ENCODE peak calls at places on chromosome 22, in seven cellular contexts. O, Q, C, H, I, B and X are unnamed samples. For H3K4me1, the result is how much of the 10 kb centered on the place peaks cover.

GRCh38 chr22:50218996-50219727 is 18.4 kb downstream of the SELENOO start:
- DNase-seq in O (peak), B (peak), Q (no peak), I (peak), H (peak), C (peak), X (no peak)

GRCh38 chr22:17601031-17601430 is 27.5 kb downstream of the ATP6V1E1 start:
- DNase-seq in I (no peak), H (peak), B (no peak), C (no peak), O (no peak), Q (no peak), X (no peak)

GRCh38 chr22:23806837-23807236 is 20.1 kb downstream of the SMARCB1 start:
- DNase-seq in H (no peak), O (no peak), B (no peak), Q (no peak), C (no peak), I (no peak), X (no peak)

GRCh38 chr22:32909561-32910348 is 108.2 kb downstream of the TIMP3 start:
- DNase-seq in C (no peak), B (no peak), I (no peak), O (no peak), Q (no peak), H (no peak), X (no peak)

GRCh38 chr22:23137905-23138520 is 3.8 kb downstream of the RSPH14 start:
- DNase-seq in I (no peak), B (no peak), Q (peak), C (no peak), O (no peak), H (no peak), X (no peak)

GRCh38 chr22:26527167-26527566 is 14.9 kb upstream of the TFIP11 start:
- DNase-seq in C (no peak), H (no peak), O (no peak), I (no peak), B (no peak), Q (no peak), X (no peak)

GRCh38 chr22:25942126-25942988 is 200.4 kb downstream of the MYO18B start:
- DNase-seq in B (no peak), I (no peak), H (no peak), O (no peak), C (no peak), Q (no peak), X (no peak)

GRCh38 chr22:20155330-20156041 is 4.6 kb upstream of the CCDC188 start:
- DNase-seq in H (peak), B (peak), O (no peak), I (no peak), Q (no peak), C (peak), X (no peak)

GRCh38 chr22:50460942-50461341 is 13.9 kb downstream of the SBF1 start:
- DNase-seq in I (no peak), C (no peak), O (no peak), B (no peak), Q (no peak), H (no peak), X (no peak)

GRCh38 chr22:23708270-23708669 is 17.5 kb downstream of the RGL4 start:
- DNase-seq in B (no peak), I (no peak), Q (no peak), C (no peak), H (no peak), O (no peak), X (no peak)

GRCh38 chr22:49373289-49373666 is 454.4 kb downstream of the BRD1 start:
- DNase-seq in H (no peak), O (no peak), I (no peak), B (no peak), C (no peak), Q (no peak), X (no peak)

GRCh38 chr22:38843201-38843715 is 570 bp downstream of the NPTXR start:
- DNase-seq in C (peak), B (peak), I (no peak), Q (no peak), O (peak), H (peak), X (peak)

GRCh38 chr22:40705918-40706682 is 26.8 kb downstream of the MCHR1 start:
- DNase-seq in C (no peak), B (no peak), H (no peak), O (no peak), I (no peak), Q (no peak), X (no peak)

GRCh38 chr22:32323513-32324164 is 34.0 kb upstream of the RFPL3 start:
- DNase-seq in H (no peak), I (no peak), Q (no peak), C (no peak), O (no peak), B (no peak), X (no peak)

GRCh38 chr22:25637672-25638071 is 73.2 kb downstream of the GRK3 start:
- DNase-seq in B (no peak), H (no peak), C (no peak), O (no peak), I (no peak), Q (no peak), X (no peak)

GRCh38 chr22:26642465-26643367 is 14.7 kb upstream of the MIAT start:
- DNase-seq in B (no peak), Q (no peak), C (peak), I (no peak), H (no peak), O (no peak), X (no peak)

GRCh38 chr22:50192056-50192824 is 6.5 kb downstream of the TRABD start:
- DNase-seq in B (no peak), C (no peak), H (no peak), O (no peak), I (no peak), Q (no peak), X (no peak)

GRCh38 chr22:49968313-49968830 is 7.8 kb downstream of the PIM3 start:
- DNase-seq in I (no peak), B (no peak), H (peak), O (no peak), C (no peak), Q (no peak), X (no peak)

GRCh38 chr22:18065256-18065655 is 12.5 kb upstream of the PEX26 start:
- DNase-seq in Q (no peak), C (no peak), B (no peak), H (no peak), O (no peak), I (no peak), X (no peak)

GRCh38 chr22:29268511-29269229 is 602 bp downstream of the EWSR1 start:
- DNase-seq in I (peak), Q (no peak), C (peak), O (no peak), B (peak), H (peak), X (no peak)

GRCh38 chr22:42077486-42078125 is 1.9 kb upstream of the SMDT1 start:
- DNase-seq in I (no peak), C (no peak), Q (no peak), O (no peak), H (no peak), B (no peak), X (no peak)
- H3K9ac ChIP-seq in I (no peak), C (no peak), Q (no peak), O (no peak), H (no peak), B (no peak), X (no peak)

GRCh38 chr22:30420401-30421178 is 5.0 kb upstream of the MTFP1 start:
- DNase-seq in I (no peak), Q (no peak), C (no peak), B (no peak), O (no peak), H (no peak), X (no peak)

GRCh38 chr22:30423959-30424380 is 1.6 kb upstream of the MTFP1 start:
- DNase-seq in I (peak), H (peak), B (peak), O (peak), Q (peak), C (peak), X (peak)

GRCh38 chr22:30423296-30423958 is 2.1 kb upstream of the MTFP1 start:
- DNase-seq in Q (no peak), B (no peak), C (peak), I (no peak), H (no peak), O (no peak), X (no peak)

GRCh38 chr22:30422481-30423295 is 2.9 kb upstream of the MTFP1 start:
- DNase-seq in O (peak), H (no peak), Q (no peak), B (peak), I (peak), C (peak), X (peak)

GRCh38 chr22:30421695-30422480 is 3.7 kb upstream of the MTFP1 start:
- DNase-seq in B (peak), O (no peak), Q (no peak), C (peak), H (no peak), I (no peak), X (no peak)
- H3K4me1 ChIP-seq in B (half or more), O (under half), Q (under half), C (under half), H (under half), I (half or more), X (under half)

GRCh38 chr22:43876866-43877509 is 14.7 kb upstream of the SULT4A1 start:
- DNase-seq in H (no peak), O (no peak), Q (no peak), C (no peak), I (no peak), B (no peak), X (no peak)
- TF ChIP-seq YY1 in H (no peak), O (no peak), Q (no peak), C (no peak), I (no peak), B (no peak), X (no peak)

GRCh38 chr22:42305967-42306366 is 35.5 kb upstream of the TCF20 start:
- DNase-seq in Q (no peak), C (no peak), O (no peak), I (no peak), B (no peak), H (no peak), X (no peak)

GRCh38 chr22:42310301-42310981 is 40.0 kb upstream of the TCF20 start:
- DNase-seq in B (no peak), Q (no peak), O (no peak), C (no peak), H (no peak), I (no peak), X (no peak)

GRCh38 chr22:42309865-42310264 is 39.4 kb upstream of the TCF20 start:
- DNase-seq in H (no peak), Q (no peak), O (no peak), I (no peak), B (no peak), C (no peak), X (no peak)

GRCh38 chr22:42307806-42308563 is 37.5 kb upstream of the TCF20 start:
- DNase-seq in C (no peak), Q (no peak), I (no peak), O (no peak), B (no peak), H (peak), X (no peak)

DNA sequence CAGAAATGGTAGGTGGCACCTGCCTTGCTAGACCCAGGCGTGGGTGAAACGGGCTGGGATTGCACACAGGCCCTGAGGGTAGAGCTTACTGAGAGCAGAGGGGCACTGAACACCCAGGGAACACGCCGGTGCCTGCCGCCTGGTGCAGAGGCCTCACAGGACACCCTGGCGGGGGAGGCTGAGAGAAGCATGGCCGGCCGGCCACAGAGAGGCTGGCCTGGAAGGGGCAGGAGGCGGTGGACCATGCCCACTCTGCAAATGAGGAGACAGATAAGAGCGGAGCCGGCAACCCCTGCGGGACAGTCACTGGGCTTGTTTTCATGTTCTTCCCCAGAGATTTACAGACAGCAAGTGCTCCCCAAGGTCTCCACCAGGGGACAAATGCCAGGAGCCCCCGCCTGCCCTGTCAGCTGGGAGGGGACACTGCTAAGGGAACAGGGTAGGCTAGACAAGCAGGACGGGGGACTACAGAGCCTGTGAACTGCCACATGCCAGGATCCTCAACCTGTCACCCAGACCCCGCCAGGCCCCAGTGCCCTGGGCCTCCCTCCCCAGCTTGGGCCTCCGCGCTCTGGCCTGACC is 38.5 kb upstream of the TCF20 start:
- DNase-seq in C (no peak), Q (no peak), B (peak), I (no peak), O (no peak), H (peak), X (no peak)
- H3K9ac ChIP-seq in C (no peak), Q (no peak), B (no peak), I (no peak), O (no peak), H (no peak), X (no peak)

GRCh38 chr22:37805878-37806277 is 1.9 kb upstream of the GCAT start:
- DNase-seq in Q (no peak), H (no peak), I (no peak), O (no peak), C (no peak), B (no peak), X (no peak)

GRCh38 chr22:37804886-37805857 is 2.6 kb upstream of the GCAT start:
- DNase-seq in Q (no peak), B (peak), O (no peak), H (peak), C (no peak), I (peak), X (no peak)

GRCh38 chr22:37808294-37808657 is 542 bp downstream of the GCAT start:
- DNase-seq in B (no peak), Q (no peak), H (no peak), O (no peak), C (no peak), I (no peak), X (no peak)

GRCh38 chr22:37807410-37808293 is at the start of gene GCAT:
- DNase-seq in B (peak), Q (peak), H (peak), C (peak), I (peak), O (peak), X (peak)

DNA sequence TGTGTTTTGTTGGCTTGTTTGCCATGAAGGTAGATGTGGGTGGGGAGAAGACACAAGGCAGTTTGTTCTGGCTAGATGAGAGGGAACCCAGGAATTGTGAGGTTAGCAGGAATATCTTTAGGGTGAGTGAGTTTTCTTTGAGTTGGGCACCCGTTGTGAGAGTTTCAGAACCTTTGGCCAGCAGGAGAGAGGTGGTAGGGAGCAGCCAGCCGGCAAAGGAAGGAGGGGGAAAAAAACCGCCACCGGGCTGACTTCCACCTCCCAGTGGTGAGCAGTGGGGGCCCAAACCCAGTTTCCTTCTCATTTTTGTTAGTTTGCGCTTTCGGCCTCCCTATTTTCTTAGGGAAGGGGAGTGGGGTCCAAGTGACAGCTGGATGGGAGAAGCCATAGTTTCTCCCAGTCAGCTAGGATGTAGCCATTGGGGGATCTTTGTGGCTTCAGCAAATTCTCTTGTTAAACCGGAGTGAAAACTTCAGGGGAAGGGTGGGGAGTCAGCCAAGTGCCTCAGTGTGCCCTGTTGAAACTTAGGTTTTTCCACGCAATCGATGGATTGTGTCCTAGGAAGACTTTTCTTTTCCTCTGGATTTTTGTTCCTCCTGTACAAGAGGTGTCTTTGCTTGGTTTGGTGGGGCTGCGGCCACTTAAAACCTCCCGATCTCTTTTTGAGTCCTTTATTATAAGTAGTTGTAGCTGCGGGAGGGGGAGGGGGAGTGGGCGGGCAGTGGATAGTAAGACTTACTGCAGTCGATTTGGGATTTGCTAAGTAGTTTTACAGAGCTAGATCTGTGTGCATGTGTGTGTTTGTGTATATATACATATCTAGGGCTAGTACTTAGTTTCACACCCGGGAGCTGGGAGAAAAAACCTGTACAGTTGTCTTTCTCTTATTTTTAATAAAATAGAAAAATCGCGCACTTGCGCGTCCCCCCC is 1.1 kb upstream of the GCAT start:
- DNase-seq in O (no peak), C (no peak), Q (no peak), H (peak), I (no peak), B (peak), X (no peak)
- H3K4me1 ChIP-seq in O (under half), C (half or more), Q (under half), H (under half), I (half or more), B (under half), X (under half)

GRCh38 chr22:28077166-28077565 is 158.1 kb upstream of the PITPNB start:
- DNase-seq in Q (no peak), H (no peak), C (no peak), I (no peak), B (peak), O (no peak), X (no peak)

GRCh38 chr22:28074526-28074925 is 155.5 kb upstream of the PITPNB start:
- DNase-seq in Q (no peak), O (no peak), B (no peak), C (no peak), I (no peak), H (no peak), X (no peak)

GRCh38 chr22:28075260-28075981 is 156.4 kb upstream of the PITPNB start:
- DNase-seq in B (peak), Q (no peak), O (no peak), H (no peak), C (no peak), I (no peak), X (no peak)

DNA sequence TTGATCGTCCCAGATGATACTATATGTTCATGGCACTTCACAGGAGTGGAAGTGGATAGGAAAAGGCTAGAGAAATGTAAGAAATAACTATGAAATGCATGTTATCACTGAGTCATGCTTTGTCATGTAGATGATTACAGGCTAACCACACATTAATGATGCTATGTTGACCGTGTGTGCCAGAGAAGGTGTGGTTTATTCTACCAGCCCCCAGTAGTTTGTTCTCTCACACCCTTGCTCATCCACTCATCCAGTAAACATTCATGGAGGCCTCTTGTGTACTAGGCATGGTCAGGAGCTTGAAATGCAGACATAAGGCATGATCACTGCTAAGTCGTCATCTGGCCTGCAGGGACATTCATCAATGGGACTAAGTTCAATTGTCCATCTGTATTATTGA is 153.0 kb upstream of the PITPNB start:
- DNase-seq in O (no peak), Q (no peak), I (no peak), C (no peak), H (no peak), B (no peak), X (no peak)
- TF ChIP-seq YY1 in O (no peak), Q (no peak), I (no peak), C (no peak), H (no peak), B (no peak), X (no peak)

DNA sequence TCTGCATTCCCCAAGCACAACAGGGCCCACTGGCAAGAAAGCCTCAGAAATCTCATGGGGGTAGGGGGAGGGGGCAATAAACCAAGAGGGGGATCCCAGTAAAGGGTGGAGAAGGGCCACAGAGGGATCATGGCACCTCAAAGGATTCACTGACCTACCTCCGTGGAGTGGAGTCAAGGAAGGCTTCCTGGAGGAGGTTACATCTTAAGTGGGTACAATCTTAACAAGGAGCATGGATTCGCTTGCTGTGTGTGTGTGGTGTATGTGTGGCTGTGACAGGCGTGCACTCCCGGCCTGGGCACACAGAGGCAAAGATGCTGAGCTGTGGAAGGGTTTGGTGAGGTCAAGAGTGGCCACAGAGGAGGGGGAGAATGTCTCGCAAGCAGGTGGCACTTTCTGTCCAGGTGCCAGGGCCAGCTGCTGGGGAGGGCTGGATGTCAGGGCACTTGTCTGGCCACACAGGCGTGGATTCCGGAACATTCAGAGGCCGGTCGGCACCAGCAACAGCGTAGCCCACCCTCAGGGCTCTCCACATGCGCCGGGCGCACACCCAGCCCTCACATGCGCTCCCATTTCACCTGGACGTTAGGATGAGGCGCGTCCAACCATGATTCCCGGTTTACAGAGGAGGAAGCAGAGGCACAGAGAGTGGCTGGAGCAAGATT is 43.3 kb downstream of the WNT7B start:
- DNase-seq in O (no peak), Q (no peak), C (no peak), B (no peak), I (no peak), H (no peak), X (no peak)
- H3K9ac ChIP-seq in O (no peak), Q (no peak), C (no peak), B (no peak), I (peak), H (no peak), X (no peak)

GRCh38 chr22:45688606-45689080 is 17.0 kb downstream of the ATXN10 start:
- DNase-seq in Q (no peak), B (no peak), H (peak), O (no peak), C (no peak), I (peak), X (no peak)
- H3K4me1 ChIP-seq in Q (under half), B (under half), H (half or more), O (under half), C (under half), I (half or more), X (under half)